ENCODE peak calls at places on chromosomes 13 and 19, in five cellular contexts. S, K, L, O and R are unnamed samples.

GRCh38 chr19:1409204-1410005 is 2.0 kb downstream of the DAZAP1 start:
- DNase-seq in S (no peak), K (no peak), L (no peak), O (no peak), R (no peak)

GRCh38 chr19:16495982-16496612 is at the start of the genes C19orf44 and CALR3:
- DNase-seq in S (peak; percentile 94), K (peak; percentile 81), L (peak; percentile 93), O (peak; percentile 96), R (peak; percentile 96)

GRCh38 chr19:46787331-46788100 is 878 bp downstream of the SLC1A5 start:
- DNase-seq in S (peak; percentile 64), K (peak; percentile 86), L (no peak), O (peak; percentile 54), R (peak; percentile 67)

GRCh38 chr19:11382898-11383705 is 1.0 kb downstream of the EPOR start:
- DNase-seq in S (peak; percentile 94), K (peak; percentile 44), L (no peak), O (peak; percentile 70), R (peak; percentile 88)

GRCh38 chr13:60230593-60230992 is 66.9 kb upstream of the DIAPH3 start:
- DNase-seq in S (no peak), K (no peak), L (no peak), O (no peak), R (peak; percentile 12)

GRCh38 chr19:29576761-29577661 is 29.1 kb upstream of the POP4 start:
- DNase-seq in S (peak; percentile 33), K (no peak), L (peak; percentile 34), O (no peak), R (no peak)

GRCh38 chr13:62360609-62361008 is 945.0 kb upstream of the PCDH20 start:
- DNase-seq in S (no peak), K (no peak), L (no peak), O (no peak), R (no peak)

GRCh38 chr19:52739576-52739975 is 4.7 kb upstream of the ZNF611 start:
- DNase-seq in S (no peak), K (no peak), L (no peak), O (no peak), R (peak; percentile 34)

GRCh38 chr13:78576266-78576665 is 27.1 kb downstream of the POU4F1 start:
- DNase-seq in S (no peak), K (no peak), L (no peak), O (no peak), R (no peak)

GRCh38 chr13:96544965-96545364 is 449.3 kb downstream of the OXGR1 start:
- DNase-seq in S (no peak), K (no peak), L (no peak), O (no peak), R (no peak)

GRCh38 chr19:50415661-50416033 is 3.1 kb upstream of the SPIB start:
- DNase-seq in S (no peak), K (no peak), L (peak; percentile 68), O (no peak), R (peak; percentile 85)

GRCh38 chr13:40345654-40346372 is 320.6 kb downstream of the FOXO1 start:
- DNase-seq in S (peak; percentile 52), K (no peak), L (no peak), O (peak; percentile 79), R (no peak)

GRCh38 chr19:47618771-47619170 is 9.8 kb downstream of the BICRA start:
- DNase-seq in S (no peak), K (no peak), L (no peak), O (no peak), R (no peak)

GRCh38 chr13:45786293-45786920 is 65.1 kb downstream of the SIAH3 start:
- DNase-seq in S (no peak), K (no peak), L (no peak), O (no peak), R (no peak)

GRCh38 chr19:40356681-40357595 is 8.4 kb downstream of the PLD3 start:
- DNase-seq in S (no peak), K (no peak), L (no peak), O (no peak), R (no peak)

GRCh38 chr13:54394908-54395307 is 1366.3 kb downstream of the OLFM4 start:
- DNase-seq in S (no peak), K (no peak), L (no peak), O (no peak), R (no peak)

GRCh38 chr13:29597701-29598100 is 2.2 kb upstream of the SLC7A1 start:
- DNase-seq in S (no peak), K (no peak), L (no peak), O (no peak), R (no peak)

GRCh38 chr19:29845576-29846176 is 33.9 kb downstream of the CCNE1 start:
- DNase-seq in S (no peak), K (peak; percentile 87), L (no peak), O (no peak), R (peak; percentile 40)

GRCh38 chr13:59750860-59751259 is 412.9 kb downstream of the DIAPH3 start:
- DNase-seq in S (peak; percentile 59), K (no peak), L (no peak), O (no peak), R (no peak)

GRCh38 chr19:11767633-11768133 is 883 bp downstream of the ZNF441 start:
- DNase-seq in S (peak; percentile 43), K (no peak), L (peak; percentile 31), O (peak; percentile 72), R (peak; percentile 35)

GRCh38 chr19:16627194-16627927 is 643 bp downstream of the MED26 start:
- DNase-seq in S (no peak), K (peak; percentile 11), L (no peak), O (peak; percentile 10), R (no peak)

GRCh38 chr19:1455002-1455335 is 5.0 kb downstream of the APC2 start:
- DNase-seq in S (no peak), K (no peak), L (no peak), O (no peak), R (no peak)

GRCh38 chr19:37594064-37594981 is at the start of the genes ZNF540 and ZNF571:
- DNase-seq in S (peak; percentile 89), K (peak; percentile 83), L (peak; percentile 73), O (peak; percentile 90), R (peak; percentile 80)

GRCh38 chr19:46717716-46718143 is 816 bp upstream of the PRKD2 start:
- DNase-seq in S (peak; percentile 58), K (no peak), L (no peak), O (no peak), R (no peak)

GRCh38 chr19:18793144-18794028 is 2.3 kb upstream of the COMP start:
- DNase-seq in S (no peak), K (no peak), L (no peak), O (no peak), R (no peak)
- TF ChIP-seq KDM1A in S (no peak), K (no peak), L (no peak), O (no peak), R (no peak)

GRCh38 chr13:49448753-49449152 is 4.7 kb downstream of the SETDB2 start:
- DNase-seq in S (no peak), K (no peak), L (no peak), O (no peak), R (no peak)
- TF ChIP-seq KDM1A in S (no peak), K (no peak), L (no peak), O (no peak), R (no peak)

DNA sequence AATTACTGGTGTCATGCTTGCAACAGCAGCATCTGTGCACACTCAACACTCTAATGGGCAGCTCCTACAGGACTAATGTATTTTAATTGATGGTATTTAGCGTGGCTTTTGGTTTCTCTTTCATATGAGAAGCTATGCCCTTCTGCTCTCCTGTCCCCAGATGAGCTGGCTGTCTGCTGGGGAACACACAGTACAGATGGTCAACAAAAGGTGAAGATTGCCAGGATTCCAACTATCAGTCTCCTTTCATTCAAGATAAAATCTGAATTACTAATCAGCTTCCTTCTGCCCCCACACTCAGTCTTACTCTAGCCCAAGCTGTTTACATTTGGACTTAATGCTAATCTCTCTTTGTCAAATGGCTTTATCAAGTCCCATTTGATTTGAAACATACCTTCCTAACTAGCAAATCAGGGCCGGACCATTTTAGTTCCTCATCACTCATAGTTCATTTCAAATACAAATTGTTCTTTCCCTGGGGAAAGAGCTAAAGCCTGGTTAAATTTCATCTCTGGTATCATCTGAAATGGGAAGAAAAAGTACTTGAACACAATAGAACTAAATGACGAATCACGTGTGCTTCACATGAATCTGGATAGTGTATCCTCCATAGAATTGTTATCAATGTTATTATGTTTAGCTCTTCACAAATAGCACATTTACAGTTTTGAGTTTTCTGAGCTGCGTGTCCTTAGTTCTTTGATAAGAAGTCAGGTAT is 988.0 kb downstream of the PCDH17 start:
- DNase-seq in S (no peak), K (no peak), L (no peak), O (no peak), R (no peak)
- TF ChIP-seq KDM1A in S (no peak), K (no peak), L (no peak), O (no peak), R (no peak)

DNA sequence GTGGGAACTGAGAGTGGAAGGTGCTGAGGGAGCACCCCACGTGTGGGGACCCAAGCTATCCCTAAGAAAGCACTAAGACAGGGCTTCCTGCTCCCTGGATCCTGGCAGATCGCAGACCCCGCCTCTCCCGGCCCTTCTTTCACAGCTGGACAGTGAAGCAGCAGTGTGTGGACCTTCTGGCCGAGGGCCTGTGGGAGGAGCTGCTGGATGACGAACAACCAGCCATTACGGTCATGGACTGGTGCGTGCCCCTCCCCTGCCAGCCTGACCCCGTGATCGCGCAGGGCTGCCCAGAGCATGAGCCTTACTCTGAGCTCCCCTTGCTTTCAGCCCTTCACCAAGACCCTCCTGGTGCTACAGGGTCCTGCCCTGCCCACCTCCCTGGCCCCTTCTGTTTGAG is 2.3 kb downstream of the NCCRP1 start:
- DNase-seq in S (no peak), K (no peak), L (no peak), O (peak; percentile 35), R (peak; percentile 36)
- TF ChIP-seq KDM1A in S (no peak), K (no peak), L (no peak), O (no peak), R (no peak)

DNA sequence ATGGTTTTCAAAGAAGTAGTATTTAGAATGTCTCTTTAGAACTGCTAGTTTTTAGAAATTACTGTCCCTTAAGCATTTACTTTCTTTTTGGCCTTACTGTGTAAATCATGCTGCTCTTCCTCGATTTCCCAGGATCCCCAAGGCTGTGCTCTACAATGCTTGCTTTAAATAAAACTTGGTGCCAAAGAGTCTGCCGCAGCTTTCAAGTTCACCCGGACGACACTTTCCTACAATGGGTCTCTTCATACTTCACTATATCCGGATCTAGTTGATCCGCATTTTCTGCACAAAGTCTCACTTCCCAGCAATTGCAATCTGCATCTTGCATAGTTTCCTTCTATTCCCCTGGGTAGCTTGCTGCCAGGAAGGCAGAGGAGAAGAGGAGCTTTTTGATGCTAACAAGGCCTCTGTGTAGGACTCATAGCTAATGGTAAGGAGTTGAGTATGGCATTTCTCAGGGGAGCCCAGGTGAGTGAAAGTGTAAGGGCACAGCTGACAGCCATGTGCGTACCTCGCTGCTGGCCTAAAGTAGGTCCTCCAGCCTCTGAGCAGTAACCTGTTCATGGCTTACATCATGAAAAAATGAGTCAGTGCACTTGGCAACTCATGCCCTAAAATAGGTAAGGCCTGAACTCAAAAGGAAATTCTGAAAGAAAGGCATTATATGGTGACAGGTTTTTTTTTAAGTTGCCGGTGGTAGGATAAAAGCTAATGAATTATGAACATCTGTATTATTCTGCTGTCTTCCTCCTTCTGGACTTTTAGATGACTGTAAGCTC is 101.6 kb downstream of the ENOX1 start:
- DNase-seq in S (no peak), K (no peak), L (no peak), O (no peak), R (no peak)
- TF ChIP-seq KDM1A in S (no peak), K (no peak), L (no peak), O (no peak), R (no peak)

GRCh38 chr13:113559901-113560644 is 24.5 kb upstream of the TFDP1 start:
- DNase-seq in S (peak; percentile 34), K (no peak), L (no peak), O (no peak), R (no peak)
- TF ChIP-seq KDM1A in S (no peak), K (no peak), L (no peak), O (no peak), R (no peak)

GRCh38 chr13:90485441-90485840 is 862.0 kb upstream of the MIR17HG start:
- DNase-seq in S (no peak), K (no peak), L (no peak), O (no peak), R (no peak)
- TF ChIP-seq KDM1A in S (no peak), K (no peak), L (no peak), O (no peak), R (no peak)